ENCODE peak calls at places on chromosomes 1 and 21, in six cellular contexts. One of them, this sample, is unnamed.

GRCh38 chr1:147785794-147786506 is 25.5 kb upstream of the GJA5 start:
- DNase-seq in IMR-90: no peak
- DNase-seq in adrenal gland: no peak
- DNase-seq in A549: no peak
- DNase-seq in uterus: no peak
- DNase-seq in erythroblast: no peak
- DNase-seq in this sample: no peak

GRCh38 chr1:29282924-29283803 is 46.8 kb downstream of the PTPRU start:
- DNase-seq in IMR-90: peak; percentile 40
- DNase-seq in adrenal gland: peak; percentile 70
- DNase-seq in A549: peak; percentile 64
- DNase-seq in uterus: no peak
- DNase-seq in erythroblast: peak; percentile 20
- DNase-seq in this sample: no peak

GRCh38 chr1:184866991-184867788 is 107.1 kb downstream of the NIBAN1 start:
- DNase-seq in IMR-90: peak; percentile 96
- DNase-seq in adrenal gland: no peak
- DNase-seq in A549: no peak
- DNase-seq in uterus: no peak
- DNase-seq in erythroblast: no peak
- DNase-seq in this sample: no peak

GRCh38 chr1:244788493-244789275 is 46.8 kb upstream of the COX20 start:
- DNase-seq in IMR-90: no peak
- DNase-seq in adrenal gland: no peak
- DNase-seq in A549: no peak
- DNase-seq in uterus: no peak
- DNase-seq in erythroblast: no peak
- DNase-seq in this sample: no peak

GRCh38 chr1:211705439-211706205 is 30.2 kb upstream of the NEK2 start:
- DNase-seq in IMR-90: peak; percentile 25
- DNase-seq in adrenal gland: no peak
- DNase-seq in A549: no peak
- DNase-seq in uterus: no peak
- DNase-seq in erythroblast: no peak
- DNase-seq in this sample: no peak

GRCh38 chr1:19084206-19084738 is 125.8 kb downstream of the UBR4 start:
- DNase-seq in IMR-90: no peak
- DNase-seq in adrenal gland: no peak
- DNase-seq in A549: no peak
- DNase-seq in uterus: no peak
- DNase-seq in erythroblast: no peak
- DNase-seq in this sample: no peak

GRCh38 chr1:213423041-213423440 is 372.0 kb downstream of the RPS6KC1 start:
- DNase-seq in IMR-90: no peak
- DNase-seq in adrenal gland: no peak
- DNase-seq in A549: no peak
- DNase-seq in uterus: no peak
- DNase-seq in erythroblast: no peak
- DNase-seq in this sample: no peak

GRCh38 chr1:208934933-208935332 is 648.6 kb upstream of the CAMK1G start:
- DNase-seq in IMR-90: no peak
- DNase-seq in adrenal gland: no peak
- DNase-seq in A549: no peak
- DNase-seq in uterus: no peak
- DNase-seq in erythroblast: no peak
- DNase-seq in this sample: no peak

GRCh38 chr1:230250061-230250460 is 176.1 kb downstream of the PGBD5 start:
- DNase-seq in IMR-90: no peak
- DNase-seq in adrenal gland: no peak
- DNase-seq in A549: no peak
- DNase-seq in uterus: no peak
- DNase-seq in erythroblast: no peak
- DNase-seq in this sample: no peak

GRCh38 chr1:181351740-181352139 is 131.6 kb upstream of the CACNA1E start:
- DNase-seq in IMR-90: no peak
- DNase-seq in adrenal gland: no peak
- DNase-seq in A549: no peak
- DNase-seq in uterus: no peak
- DNase-seq in erythroblast: no peak
- DNase-seq in this sample: no peak

GRCh38 chr1:185961664-185962063 is 227.5 kb downstream of the HMCN1 start:
- DNase-seq in IMR-90: peak; percentile 51
- DNase-seq in adrenal gland: no peak
- DNase-seq in A549: no peak
- DNase-seq in uterus: no peak
- DNase-seq in erythroblast: no peak
- DNase-seq in this sample: no peak

GRCh38 chr1:3211582-3211981 is 142.6 kb downstream of the PRDM16 start:
- DNase-seq in IMR-90: no peak
- DNase-seq in adrenal gland: no peak
- DNase-seq in A549: no peak
- DNase-seq in uterus: no peak
- DNase-seq in erythroblast: no peak
- DNase-seq in this sample: no peak

GRCh38 chr1:116239916-116240315 is 128.7 kb downstream of the MAB21L3 start:
- DNase-seq in IMR-90: no peak
- DNase-seq in adrenal gland: no peak
- DNase-seq in A549: no peak
- DNase-seq in uterus: no peak
- DNase-seq in erythroblast: no peak
- DNase-seq in this sample: no peak

GRCh38 chr21:38487906-38488639 is 10.2 kb downstream of the ERG start:
- DNase-seq in IMR-90: no peak
- DNase-seq in adrenal gland: no peak
- DNase-seq in A549: no peak
- DNase-seq in uterus: no peak
- DNase-seq in erythroblast: no peak
- DNase-seq in this sample: no peak
- TF ChIP-seq POLR2A in IMR-90: no peak
- TF ChIP-seq POLR2A in adrenal gland: no peak
- TF ChIP-seq POLR2A in A549: no peak
- TF ChIP-seq POLR2A in uterus: no peak
- TF ChIP-seq POLR2A in erythroblast: no peak
- TF ChIP-seq POLR2A in this sample: no peak

DNA sequence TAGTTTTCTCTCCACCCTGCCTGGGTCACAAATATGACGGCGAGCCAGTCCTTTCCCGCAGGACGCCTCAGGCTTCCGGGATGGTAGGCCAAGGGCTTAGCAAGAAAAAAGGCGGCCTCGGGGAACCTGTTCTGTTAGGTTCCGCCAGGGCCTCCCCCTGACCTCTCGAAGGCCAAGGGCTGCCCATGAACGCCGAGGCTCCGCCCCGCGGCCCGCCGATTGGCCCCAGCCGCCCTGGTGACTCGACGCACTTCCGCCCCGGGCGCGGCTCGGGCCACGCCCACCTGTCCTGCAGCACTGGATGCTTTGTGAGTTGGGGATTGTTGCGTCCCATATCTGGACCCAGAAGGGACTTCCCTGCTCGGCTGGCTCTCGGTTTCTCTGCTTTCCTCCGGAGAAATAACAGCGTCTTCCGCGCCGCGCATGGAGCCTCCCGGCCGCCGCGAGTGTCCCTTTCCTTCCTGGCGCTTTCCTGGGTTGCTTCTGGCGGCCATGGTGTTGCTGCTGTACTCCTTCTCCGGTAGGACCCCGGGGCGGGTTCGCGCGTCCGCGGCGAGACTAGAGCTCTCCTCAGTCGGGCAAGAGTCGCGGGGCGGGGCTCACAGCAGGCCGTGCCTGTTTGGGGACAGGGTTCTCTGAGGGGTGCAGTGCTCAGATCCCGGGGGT is at the start of gene CD46:
- DNase-seq in IMR-90: peak; percentile 85
- DNase-seq in adrenal gland: peak; percentile 99
- DNase-seq in A549: peak; percentile 83
- DNase-seq in uterus: peak; percentile 95
- DNase-seq in erythroblast: peak; percentile 97
- DNase-seq in this sample: peak; percentile 97
- TF ChIP-seq POLR2A in IMR-90: peak; percentile 37
- TF ChIP-seq POLR2A in adrenal gland: peak; percentile 99
- TF ChIP-seq POLR2A in A549: peak; percentile 81
- TF ChIP-seq POLR2A in uterus: peak; percentile 89
- TF ChIP-seq POLR2A in erythroblast: peak; percentile 98
- TF ChIP-seq POLR2A in this sample: no peak

GRCh38 chr1:161215079-161215478 is at the start of gene FCER1G:
- DNase-seq in IMR-90: no peak
- DNase-seq in adrenal gland: peak; percentile 56
- DNase-seq in A549: no peak
- DNase-seq in uterus: no peak
- DNase-seq in erythroblast: no peak
- DNase-seq in this sample: peak; percentile 91
- TF ChIP-seq POLR2A in IMR-90: no peak
- TF ChIP-seq POLR2A in adrenal gland: peak; percentile 49
- TF ChIP-seq POLR2A in A549: no peak
- TF ChIP-seq POLR2A in uterus: no peak
- TF ChIP-seq POLR2A in erythroblast: no peak
- TF ChIP-seq POLR2A in this sample: peak; percentile 49

DNA sequence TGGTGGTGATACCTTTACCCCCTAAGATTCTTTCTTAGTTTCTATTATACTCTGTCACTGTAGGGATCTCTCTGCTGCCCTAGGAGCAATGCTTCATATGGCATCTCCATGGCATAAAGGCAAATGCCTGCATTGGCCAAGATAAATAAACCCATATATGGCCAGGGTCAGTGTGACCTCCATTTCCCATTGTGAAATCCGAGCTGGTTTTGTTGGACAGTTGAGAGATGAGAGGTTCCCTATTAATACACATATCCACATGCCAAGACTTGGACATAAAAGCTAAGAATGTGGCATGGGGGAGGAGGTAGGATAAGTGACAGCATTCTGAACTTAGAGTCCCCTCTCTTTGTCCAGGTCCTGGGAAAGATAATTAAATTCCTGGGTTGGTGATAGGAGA is 1.4 kb downstream of the TPM3 start:
- DNase-seq in IMR-90: peak; percentile 50
- DNase-seq in adrenal gland: peak; percentile 21
- DNase-seq in A549: no peak
- DNase-seq in uterus: peak; percentile 68
- DNase-seq in erythroblast: no peak
- DNase-seq in this sample: no peak
- TF ChIP-seq POLR2A in IMR-90: no peak
- TF ChIP-seq POLR2A in adrenal gland: no peak
- TF ChIP-seq POLR2A in A549: no peak
- TF ChIP-seq POLR2A in uterus: no peak
- TF ChIP-seq POLR2A in erythroblast: no peak
- TF ChIP-seq POLR2A in this sample: no peak

This sample was measured in spleen.